ENCODE peak calls at places on chromosomes 6 and 20, in six cellular contexts. A, B, K, X, Z and F are unnamed samples.

GRCh38 chr6:6486595-6486994 is 101.9 kb upstream of the LY86 start:
- DNase-seq in A (no peak), B (no peak), K (no peak), X (no peak), Z (no peak), F (no peak)

GRCh38 chr20:63130654-63131577 is 85.0 kb downstream of the YTHDF1 start:
- DNase-seq in A (no peak), B (no peak), K (no peak), X (no peak), Z (no peak), F (no peak)

GRCh38 chr6:163750436-163751031 is 336.0 kb downstream of the QKI start:
- DNase-seq in A (peak), B (peak), K (no peak), X (no peak), Z (no peak), F (no peak)

GRCh38 chr20:30486103-30486478 is 771.4 kb upstream of the DEFB115 start:
- DNase-seq in A (no peak), B (no peak), K (no peak), X (no peak), Z (no peak), F (no peak)

GRCh38 chr6:135251416-135251815 is 70.3 kb downstream of the MYB start:
- DNase-seq in A (no peak), B (no peak), K (no peak), X (peak), Z (no peak), F (no peak)

GRCh38 chr6:80182291-80182690 is 75.8 kb downstream of the BCKDHB start:
- DNase-seq in A (no peak), B (no peak), K (no peak), X (no peak), Z (no peak), F (no peak)

GRCh38 chr6:136371117-136371696 is 81.6 kb upstream of the BCLAF1 start:
- DNase-seq in A (no peak), B (no peak), K (no peak), X (peak), Z (no peak), F (peak)

GRCh38 chr6:133895573-133896343 is 6.8 kb downstream of the TCF21 start:
- DNase-seq in A (no peak), B (no peak), K (no peak), X (peak), Z (no peak), F (no peak)

GRCh38 chr6:143283887-143284640 is 166.4 kb downstream of the ADAT2 start:
- DNase-seq in A (no peak), B (no peak), K (no peak), X (no peak), Z (peak), F (no peak)

GRCh38 chr20:46164166-46164565 is 46.1 kb downstream of the CD40 start:
- DNase-seq in A (no peak), B (no peak), K (no peak), X (no peak), Z (no peak), F (no peak)

GRCh38 chr6:116363759-116364158 is 7.0 kb upstream of the DSE start:
- DNase-seq in A (no peak), B (no peak), K (peak), X (no peak), Z (no peak), F (no peak)

GRCh38 chr20:10673831-10674683 is at the start of gene JAG1:
- DNase-seq in A (peak), B (peak), K (peak), X (peak), Z (peak), F (peak)

GRCh38 chr6:169902070-169902469 is 150.6 kb downstream of the ERMARD start:
- DNase-seq in A (no peak), B (no peak), K (no peak), X (no peak), Z (no peak), F (no peak)

GRCh38 chr20:49179368-49180277 is 8.5 kb downstream of the STAU1 start:
- DNase-seq in A (peak), B (no peak), K (no peak), X (peak), Z (no peak), F (no peak)

GRCh38 chr6:96724641-96725040 is 112.6 kb downstream of the GPR63 start:
- DNase-seq in A (no peak), B (no peak), K (no peak), X (no peak), Z (no peak), F (no peak)

GRCh38 chr20:36768768-36769430 is 4.7 kb downstream of the DSN1 start:
- DNase-seq in A (no peak), B (no peak), K (no peak), X (no peak), Z (no peak), F (no peak)

GRCh38 chr6:72533601-72534000 is 88.3 kb upstream of the KCNQ5 start:
- DNase-seq in A (no peak), B (no peak), K (no peak), X (no peak), Z (no peak), F (no peak)

GRCh38 chr6:136840612-136841011 is 18.2 kb downstream of the PEX7 start:
- DNase-seq in A (no peak), B (no peak), K (no peak), X (no peak), Z (no peak), F (no peak)

GRCh38 chr6:38167598-38167997 is 348.1 kb downstream of the ZFAND3 start:
- DNase-seq in A (no peak), B (no peak), K (no peak), X (no peak), Z (no peak), F (no peak)

GRCh38 chr20:5181955-5182354 is 55.1 kb downstream of the CDS2 start:
- DNase-seq in A (no peak), B (no peak), K (no peak), X (no peak), Z (peak), F (no peak)

GRCh38 chr6:3869632-3870527 is 20.7 kb downstream of the FAM50B start:
- DNase-seq in A (no peak), B (peak), K (no peak), X (no peak), Z (no peak), F (no peak)

GRCh38 chr6:39995633-39996032 is 61.4 kb upstream of the MOCS1 start:
- DNase-seq in A (no peak), B (no peak), K (no peak), X (no peak), Z (no peak), F (no peak)